ENCODE peak calls at places on chromosome 2, in ten cellular contexts. T, X, Q, D, G, K, A, L, N and S are unnamed samples.

GRCh38 chr2:71889991-71890684 is 257.5 kb downstream of the CYP26B1 start:
- DNase-seq in T (peak), X (no peak), Q (no peak), D (peak), G (no peak), K (no peak), A (no peak), L (no peak), N (peak), S (no peak)

GRCh38 chr2:204538179-204539009 is 6.9 kb upstream of the PARD3B start:
- DNase-seq in T (peak), X (peak), Q (peak), D (peak), G (peak), K (no peak), A (no peak), L (peak), N (peak), S (peak)

GRCh38 chr2:120874401-120874821 is 138.7 kb downstream of the GLI2 start:
- DNase-seq in T (no peak), X (no peak), Q (no peak), D (no peak), G (no peak), K (no peak), A (no peak), L (no peak), N (no peak), S (no peak)

GRCh38 chr2:109318150-109318948 is 189.3 kb downstream of the SH3RF3 start:
- DNase-seq in T (peak), X (peak), Q (peak), D (peak), G (no peak), K (no peak), A (no peak), L (peak), N (peak), S (no peak)

GRCh38 chr2:199570957-199571356 is 113.2 kb upstream of the SATB2 start:
- DNase-seq in T (no peak), X (no peak), Q (no peak), D (no peak), G (peak), K (no peak), A (no peak), L (no peak), N (no peak), S (no peak)

GRCh38 chr2:33475381-33476099 is 909 bp upstream of the RASGRP3 start:
- DNase-seq in T (peak), X (peak), Q (peak), D (peak), G (peak), K (peak), A (peak), L (peak), N (peak), S (peak)

GRCh38 chr2:18959200-18959599 is 369.8 kb upstream of the NT5C1B start:
- DNase-seq in T (no peak), X (no peak), Q (no peak), D (no peak), G (no peak), K (no peak), A (no peak), L (no peak), N (no peak), S (no peak)

GRCh38 chr2:201901770-201902169 is 95.4 kb downstream of the CDK15 start:
- DNase-seq in T (no peak), X (no peak), Q (no peak), D (no peak), G (peak), K (no peak), A (no peak), L (no peak), N (no peak), S (no peak)

GRCh38 chr2:15939854-15940660 is at the start of gene MYCN:
- DNase-seq in T (peak), X (peak), Q (peak), D (peak), G (peak), K (no peak), A (no peak), L (peak), N (peak), S (peak)

GRCh38 chr2:241636182-241636982 is 576 bp downstream of the THAP4 start:
- DNase-seq in T (peak), X (peak), Q (peak), D (no peak), G (peak), K (peak), A (no peak), L (peak), N (peak), S (peak)

GRCh38 chr2:46776687-46777327 is 138.8 kb downstream of the MCFD2 start:
- DNase-seq in T (peak), X (peak), Q (peak), D (peak), G (peak), K (peak), A (peak), L (peak), N (peak), S (peak)

GRCh38 chr2:118291481-118291880 is 203.2 kb downstream of the INSIG2 start:
- DNase-seq in T (peak), X (no peak), Q (no peak), D (peak), G (no peak), K (no peak), A (no peak), L (no peak), N (no peak), S (no peak)

GRCh38 chr2:43160778-43161177 is 65.6 kb downstream of the ZFP36L2 start:
- DNase-seq in T (no peak), X (no peak), Q (peak), D (no peak), G (no peak), K (no peak), A (no peak), L (peak), N (no peak), S (peak)

GRCh38 chr2:43455735-43456642 is 139.8 kb downstream of the THADA start:
- DNase-seq in T (peak), X (no peak), Q (peak), D (peak), G (no peak), K (no peak), A (no peak), L (no peak), N (peak), S (peak)

DNA sequence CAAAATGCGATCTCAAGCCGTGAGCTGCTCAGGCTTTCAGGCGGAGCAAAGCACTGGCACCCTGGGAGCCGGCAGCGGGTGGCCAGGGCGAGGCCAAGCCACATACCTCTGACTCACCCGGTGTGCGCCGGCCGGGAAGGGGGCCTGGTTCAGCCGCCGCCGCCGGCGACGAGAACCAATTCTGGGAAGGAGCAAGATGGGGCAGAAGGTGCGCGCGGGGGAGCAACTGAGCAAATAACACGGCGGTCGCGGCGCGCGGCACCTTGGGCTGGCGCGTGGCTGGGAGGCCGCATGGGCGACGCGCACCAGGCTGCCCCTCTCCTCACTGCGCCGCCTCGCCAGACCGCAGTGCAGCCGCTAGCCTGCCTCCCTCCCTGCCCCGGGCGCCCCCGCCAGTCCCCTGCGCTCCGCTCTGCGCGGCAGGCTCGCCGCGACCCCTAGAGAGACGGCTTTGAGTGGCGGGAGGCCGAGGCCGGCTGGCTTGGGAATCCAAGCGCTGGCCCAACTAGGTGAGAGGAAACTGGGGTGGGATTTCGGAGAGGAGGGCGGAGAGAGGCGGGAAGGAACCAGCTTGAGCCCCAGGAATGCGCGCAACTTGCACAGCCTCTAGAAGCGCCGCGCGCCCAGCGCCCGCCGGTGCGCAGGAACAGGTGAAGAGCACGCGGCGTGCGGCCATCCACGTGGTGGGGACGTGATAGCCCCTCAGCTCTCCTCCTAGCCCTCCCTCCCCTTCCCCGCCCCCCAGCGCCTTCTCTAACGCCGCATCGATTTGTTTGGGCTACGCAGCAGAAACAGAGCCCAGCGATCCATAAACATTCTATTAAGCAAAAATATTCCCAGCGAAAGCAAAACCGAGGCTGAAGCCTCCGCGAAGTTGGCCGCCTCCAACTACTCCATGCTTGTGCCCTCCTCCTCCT is 3.3 kb downstream of the NRP2 start:
- DNase-seq in T (peak), X (peak), Q (no peak), D (peak), G (peak), K (peak), A (no peak), L (peak), N (peak), S (peak)
- TF ChIP-seq CTCF in T (no peak), X (no peak), Q (no peak), D (no peak), G (no peak), K (no peak), A (no peak), L (no peak), N (no peak), S (no peak)

DNA sequence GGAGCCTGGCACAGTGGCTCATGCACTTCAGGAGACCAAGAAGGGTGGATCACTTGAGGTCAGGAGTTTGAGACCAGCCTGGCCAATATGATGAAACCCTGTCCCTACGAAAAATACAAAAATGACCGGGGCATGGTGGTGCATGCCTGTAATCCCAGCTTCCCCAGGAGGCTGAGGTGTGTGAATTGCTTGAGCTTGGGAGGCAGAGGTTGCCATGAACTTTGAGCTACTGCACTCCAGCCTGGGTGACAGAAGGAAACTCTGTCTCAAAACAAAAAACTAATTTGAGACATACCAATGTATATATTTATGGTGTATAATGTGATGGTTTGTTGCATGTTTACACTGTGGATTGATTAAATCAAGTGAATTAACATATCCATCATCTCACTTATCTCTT is 21.8 kb upstream of the ZNF512 start:
- DNase-seq in T (no peak), X (no peak), Q (no peak), D (no peak), G (no peak), K (no peak), A (no peak), L (no peak), N (no peak), S (no peak)
- TF ChIP-seq CTCF in T (no peak), X (no peak), Q (no peak), D (no peak), G (no peak), K (no peak), A (no peak), L (no peak), N (no peak), S (no peak)

DNA sequence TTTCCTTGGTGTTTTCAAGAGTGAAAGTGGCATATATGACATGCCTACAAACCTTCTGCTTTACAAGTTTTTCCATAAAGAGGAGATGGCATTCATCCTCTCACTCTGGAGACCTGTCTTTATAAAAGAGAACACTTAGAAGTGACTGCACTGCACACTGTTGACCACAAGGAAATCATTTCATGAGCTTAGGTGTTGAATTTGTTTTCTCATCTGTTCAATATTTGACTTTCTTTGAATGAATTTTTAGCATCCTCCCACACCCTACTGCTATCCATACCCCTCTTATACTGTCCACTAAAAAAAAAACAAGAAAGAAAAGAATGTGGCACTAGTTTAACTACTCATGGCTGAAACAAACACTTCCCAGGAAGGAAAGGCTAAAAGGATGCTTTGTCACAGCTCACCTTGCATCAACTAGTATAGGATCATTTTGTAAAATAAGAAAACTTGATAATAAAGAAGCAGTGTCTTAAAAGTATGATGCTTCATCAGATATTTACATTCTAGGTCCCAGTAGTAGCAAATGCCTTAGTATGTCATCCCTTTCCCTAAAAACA is 83.0 kb downstream of the ACVR1 start:
- DNase-seq in T (peak), X (no peak), Q (no peak), D (peak), G (no peak), K (no peak), A (no peak), L (no peak), N (no peak), S (no peak)
- TF ChIP-seq CTCF in T (peak), X (no peak), Q (peak), D (peak), G (no peak), K (no peak), A (no peak), L (no peak), N (peak), S (peak)

DNA sequence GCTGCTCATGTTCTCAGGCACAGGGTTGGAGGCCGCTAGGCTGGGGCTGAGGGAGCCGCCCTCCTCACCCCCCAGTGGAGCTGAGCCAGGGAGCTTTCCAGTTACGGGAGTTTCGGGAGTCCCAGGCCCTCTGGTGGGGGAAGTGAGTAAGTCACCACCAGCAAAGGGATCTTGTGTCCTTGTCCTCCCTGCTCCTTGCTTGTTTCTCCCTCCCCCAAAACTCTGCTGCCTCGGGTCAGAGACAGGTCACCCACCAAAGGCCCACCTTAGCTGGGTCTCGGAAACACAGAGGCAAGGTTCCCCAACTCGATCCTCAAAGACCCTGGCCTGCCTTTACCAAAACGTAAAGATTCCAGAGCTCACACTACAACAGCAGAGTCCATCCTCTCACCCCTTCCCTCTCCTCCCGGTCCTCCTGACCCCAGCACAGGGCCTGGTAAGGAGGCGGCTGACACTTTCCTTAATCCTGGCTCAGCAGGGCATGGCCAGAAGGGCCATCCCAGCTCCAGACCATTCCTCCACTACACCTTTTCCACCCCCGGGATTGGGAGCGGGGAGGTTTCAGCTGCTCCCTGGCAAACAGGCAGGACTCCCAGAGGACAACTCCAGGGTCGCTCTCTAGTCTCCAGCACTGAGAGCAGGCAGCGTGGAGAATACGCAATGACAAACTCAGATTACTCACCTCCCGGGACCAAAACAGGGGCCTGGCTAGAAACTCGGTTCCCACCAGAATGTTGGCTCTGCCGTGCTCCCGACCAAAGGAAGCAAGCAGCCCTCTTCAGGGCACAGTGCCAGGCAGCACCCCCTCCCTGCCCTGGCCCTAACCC is 60.7 kb upstream of the POMC start:
- DNase-seq in T (peak), X (peak), Q (peak), D (peak), G (peak), K (peak), A (peak), L (peak), N (peak), S (peak)
- TF ChIP-seq CTCF in T (peak), X (peak), Q (peak), D (peak), G (peak), K (peak), A (peak), L (peak), N (peak), S (peak)

DNA sequence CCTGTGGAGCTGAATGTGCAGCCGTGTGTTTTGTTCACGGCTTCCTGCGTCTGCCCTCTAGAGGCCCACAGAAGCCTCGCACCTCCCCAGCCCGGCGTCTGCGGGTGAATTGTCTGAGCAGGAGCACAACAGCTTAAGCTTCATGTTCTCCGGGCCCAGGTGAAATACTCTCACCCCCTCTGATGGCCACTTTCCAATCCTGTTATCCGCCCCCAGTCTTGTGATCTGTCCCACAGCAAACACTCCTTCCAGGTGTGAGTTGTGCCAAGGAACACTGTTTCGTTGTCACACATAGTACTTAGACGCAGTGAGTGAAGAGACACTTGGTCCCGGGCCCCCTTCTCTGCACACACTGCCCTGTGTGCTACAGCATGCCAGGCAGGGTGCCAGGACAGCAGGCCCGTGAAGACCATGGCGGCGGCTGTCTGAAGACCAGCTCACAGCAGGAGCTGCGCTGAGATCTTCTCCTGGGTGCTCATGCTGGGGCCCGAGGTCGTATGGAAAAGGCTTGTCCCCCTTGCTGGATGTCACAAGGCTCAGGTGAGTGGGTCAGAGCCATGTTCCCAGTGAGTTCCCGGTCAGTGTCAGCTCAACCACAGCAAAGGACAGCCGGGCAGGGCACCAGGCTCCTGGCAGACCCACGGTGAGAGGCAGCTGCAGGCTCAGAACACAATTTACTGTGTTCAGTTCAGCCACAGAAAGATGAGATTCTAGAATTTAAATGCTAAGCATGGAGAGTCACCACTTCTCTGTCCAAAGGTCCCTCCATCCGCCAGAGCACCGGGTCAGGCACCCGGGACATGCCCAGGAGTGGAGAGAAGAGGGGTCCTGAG is 6.8 kb upstream of the PXDN start:
- DNase-seq in T (peak), X (peak), Q (peak), D (peak), G (peak), K (peak), A (no peak), L (peak), N (peak), S (peak)
- TF ChIP-seq CTCF in T (peak), X (peak), Q (peak), D (peak), G (peak), K (peak), A (peak), L (peak), N (peak), S (peak)

GRCh38 chr2:218269900-218270720 is at the start of the genes AAMP and PNKD:
- DNase-seq in T (peak), X (peak), Q (peak), D (peak), G (peak), K (peak), A (peak), L (peak), N (peak), S (peak)
- TF ChIP-seq CTCF in T (peak), X (no peak), Q (peak), D (no peak), G (no peak), K (no peak), A (no peak), L (no peak), N (peak), S (peak)

GRCh38 chr2:113407446-113408099 is 29.9 kb upstream of the ZNG1B start:
- DNase-seq in T (peak), X (no peak), Q (peak), D (peak), G (peak), K (no peak), A (no peak), L (no peak), N (no peak), S (peak)
- TF ChIP-seq CTCF in T (peak), X (no peak), Q (no peak), D (peak), G (peak), K (no peak), A (peak), L (no peak), N (no peak), S (peak)

GRCh38 chr2:24490674-24491625 is at the start of gene NCOA1:
- DNase-seq in T (peak), X (peak), Q (peak), D (peak), G (peak), K (peak), A (peak), L (peak), N (peak), S (peak)
- TF ChIP-seq CTCF in T (no peak), X (no peak), Q (peak), D (no peak), G (no peak), K (peak), A (peak), L (peak), N (no peak), S (no peak)